ENCODE peak calls at places on chromosome 18, in four cellular contexts. X is fibroblast of pulmonary artery, J is colonic mucosa, D is brain microvascular endothelial cell. O is an unnamed sample.

GRCh38 chr18:60044290-60045006 is 144.7 kb downstream of the PMAIP1 start:
- DNase-seq in X (peak), J (no peak), D (no peak), O (peak)

GRCh38 chr18:3340015-3340681 is 78.2 kb downstream of the MYL12B start:
- DNase-seq in X (peak), J (no peak), D (peak), O (no peak)

GRCh38 chr18:63994783-63995399 is 25.0 kb downstream of the SERPINB8 start:
- DNase-seq in X (peak), J (peak), D (peak), O (no peak)

GRCh38 chr18:50131591-50131990 is 63.4 kb downstream of the MYO5B start:
- DNase-seq in X (no peak), J (no peak), D (no peak), O (no peak)

GRCh38 chr18:68454511-68455228 is 260.2 kb downstream of the TMX3 start:
- DNase-seq in X (peak), J (no peak), D (peak), O (no peak)

GRCh38 chr18:12305930-12306629 is 2.0 kb upstream of the TUBB6 start:
- DNase-seq in X (no peak), J (no peak), D (no peak), O (no peak)

GRCh38 chr18:9475643-9476580 is 599 bp downstream of the RALBP1 start:
- DNase-seq in X (peak), J (no peak), D (peak), O (no peak)

GRCh38 chr18:21163647-21164625 is 52.3 kb upstream of the ROCK1 start:
- DNase-seq in X (peak), J (no peak), D (peak), O (no peak)

GRCh38 chr18:60246606-60247005 is 126.0 kb downstream of the MC4R start:
- DNase-seq in X (no peak), J (no peak), D (no peak), O (no peak)

GRCh38 chr18:6058941-6059340 is 163.6 kb upstream of the TMEM200C start:
- DNase-seq in X (peak), J (no peak), D (peak), O (peak)

GRCh38 chr18:48622911-48623431 is 84.1 kb downstream of the CTIF start:
- DNase-seq in X (peak), J (no peak), D (peak), O (peak)

GRCh38 chr18:68387246-68387645 is 327.7 kb downstream of the TMX3 start:
- DNase-seq in X (no peak), J (no peak), D (no peak), O (no peak)

GRCh38 chr18:9017170-9017899 is 85.2 kb upstream of the NDUFV2 start:
- DNase-seq in X (peak), J (peak), D (peak), O (peak)

GRCh38 chr18:23912356-23912755 is 102.2 kb upstream of the TTC39C start:
- DNase-seq in X (peak), J (no peak), D (peak), O (no peak)

GRCh38 chr18:74360852-74361640 is 45.4 kb downstream of the C18orf63 start:
- DNase-seq in X (no peak), J (no peak), D (no peak), O (no peak)

GRCh38 chr18:33696332-33697162 is 118.5 kb downstream of the ASXL3 start:
- DNase-seq in X (no peak), J (no peak), D (no peak), O (no peak)

GRCh38 chr18:7117390-7118355 is at the start of gene LAMA1:
- DNase-seq in X (peak), J (no peak), D (no peak), O (no peak)

GRCh38 chr18:58097127-58097906 is 53.3 kb downstream of the NEDD4L start:
- DNase-seq in X (no peak), J (no peak), D (peak), O (no peak)

GRCh38 chr18:12703096-12703567 is 290 bp downstream of the PSMG2 start:
- DNase-seq in X (no peak), J (no peak), D (no peak), O (no peak)

GRCh38 chr18:35127201-35127600 is 86.0 kb downstream of the MAPRE2 start:
- DNase-seq in X (peak), J (no peak), D (peak), O (no peak)

GRCh38 chr18:24683965-24684364 is 223.5 kb downstream of the HRH4 start:
- DNase-seq in X (no peak), J (no peak), D (no peak), O (no peak)

GRCh38 chr18:23827681-23828080 is 138.4 kb downstream of the LAMA3 start:
- DNase-seq in X (no peak), J (no peak), D (no peak), O (peak)

GRCh38 chr18:24491882-24492281 is 31.4 kb downstream of the HRH4 start:
- DNase-seq in X (no peak), J (no peak), D (no peak), O (no peak)

GRCh38 chr18:28637897-28638296 is 461.0 kb upstream of the CDH2 start:
- DNase-seq in X (peak), J (no peak), D (no peak), O (no peak)
- TF ChIP-seq CTCF in X (no peak), J (no peak), D (peak), O (peak)

GRCh38 chr18:29361843-29362242 is 1184.9 kb upstream of the CDH2 start:
- DNase-seq in X (no peak), J (no peak), D (no peak), O (no peak)
- TF ChIP-seq CTCF in X (no peak), J (no peak), D (no peak), O (peak)

DNA sequence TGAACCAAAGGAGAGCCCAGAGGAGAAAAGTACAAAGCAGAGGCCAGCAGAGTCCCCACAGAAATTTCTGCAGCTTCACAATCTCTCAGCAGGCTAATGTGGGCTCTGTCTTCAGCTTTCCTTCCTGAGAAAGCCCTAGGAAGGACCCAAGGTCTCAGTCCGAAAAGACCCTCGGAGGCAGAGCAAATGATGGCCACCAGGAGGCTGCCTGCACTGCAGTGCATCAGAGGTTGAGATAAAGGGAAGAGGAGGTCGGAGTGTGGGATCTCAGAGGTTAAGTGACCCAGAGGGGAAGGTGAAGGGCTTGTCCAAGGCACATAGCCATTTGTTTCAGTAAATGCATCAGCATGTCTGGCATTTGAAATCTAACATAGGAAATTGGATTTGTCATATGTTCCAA is 299.1 kb upstream of the SLC14A2 start:
- DNase-seq in X (no peak), J (no peak), D (no peak), O (no peak)
- TF ChIP-seq CTCF in X (no peak), J (no peak), D (no peak), O (no peak)

DNA sequence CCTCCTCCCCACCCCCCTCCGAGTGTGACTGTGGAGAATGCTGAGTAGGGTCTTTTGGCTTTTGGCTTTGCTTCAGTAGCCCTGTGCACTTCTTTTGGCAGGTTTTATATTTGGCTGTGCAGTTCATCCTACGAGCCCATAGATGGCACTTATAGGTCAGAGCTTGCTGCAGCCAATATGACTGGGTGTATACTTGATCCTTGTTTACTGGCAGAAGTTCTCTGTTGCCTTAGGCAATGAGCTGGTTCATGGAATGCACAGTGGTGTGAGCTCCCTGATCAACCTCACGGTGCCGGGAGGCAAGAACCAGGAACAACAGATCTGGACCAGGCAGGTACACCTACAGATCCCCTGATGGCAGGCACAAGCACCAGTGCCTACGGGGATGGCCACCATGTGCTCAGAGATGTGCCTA is 190.2 kb downstream of the KIAA1328 start:
- DNase-seq in X (peak), J (no peak), D (peak), O (peak)
- TF ChIP-seq CTCF in X (peak), J (no peak), D (peak), O (peak)